ENCODE peak calls at places on chromosomes 6 and 20, in five cellular contexts. Z, P, K, C and B are unnamed samples.

GRCh38 chr6:46521464-46521971 is 30.3 kb upstream of the RCAN2 start:
- DNase-seq in K (no peak), Z (no peak), C (no peak), P (no peak), B (no peak)

GRCh38 chr6:6686748-6687601 is 98.5 kb downstream of the LY86 start:
- DNase-seq in K (peak), Z (peak), C (no peak), P (peak), B (peak)

GRCh38 chr6:134253681-134254080 is 64.2 kb downstream of the SGK1 start:
- DNase-seq in K (no peak), C (no peak), P (no peak), Z (peak), B (no peak)

GRCh38 chr6:156029296-156029985 is 573.8 kb upstream of the NOX3 start:
- DNase-seq in P (no peak), Z (no peak), K (no peak), C (no peak), B (no peak)

GRCh38 chr6:127484207-127484858 is 25.1 kb upstream of the KIAA0408 start:
- DNase-seq in K (no peak), Z (peak), C (peak), P (no peak), B (no peak)

GRCh38 chr6:80029442-80029841 is 25.0 kb downstream of the TTK start:
- DNase-seq in K (no peak), Z (no peak), C (peak), P (no peak), B (no peak)

GRCh38 chr20:18657575-18657974 is 69.7 kb downstream of the DTD1 start:
- DNase-seq in K (no peak), C (no peak), P (no peak), Z (no peak), B (no peak)

GRCh38 chr6:3085074-3085473 is 16.8 kb downstream of the RIPK1 start:
- DNase-seq in K (no peak), C (no peak), P (no peak), Z (no peak), B (no peak)

GRCh38 chr20:59583428-59584277 is 20.7 kb upstream of the PHACTR3 start:
- DNase-seq in Z (no peak), C (no peak), K (no peak), P (peak), B (no peak)

GRCh38 chr20:43543138-43543537 is 15.7 kb upstream of the SGK2 start:
- DNase-seq in K (no peak), C (no peak), Z (no peak), P (no peak), B (no peak)

GRCh38 chr6:169240591-169241390 is 12.9 kb downstream of the THBS2 start:
- DNase-seq in P (no peak), Z (no peak), C (no peak), K (no peak), B (no peak)

GRCh38 chr6:134999107-134999506 is 49.2 kb upstream of the ALDH8A1 start:
- DNase-seq in C (no peak), P (no peak), Z (no peak), K (no peak), B (no peak)

GRCh38 chr20:32670773-32671455 is 2.8 kb downstream of the C20orf203 start:
- DNase-seq in Z (no peak), C (peak), P (no peak), K (no peak), B (no peak)

GRCh38 chr6:54252916-54253315 is 55.3 kb upstream of the TINAG start:
- DNase-seq in K (no peak), Z (no peak), C (no peak), P (no peak), B (no peak)

GRCh38 chr20:45459606-45460005 is 9.9 kb upstream of the WFDC2 start:
- DNase-seq in P (no peak), K (no peak), Z (no peak), C (no peak), B (no peak)

GRCh38 chr20:62481441-62482135 is 5.8 kb upstream of the GATA5 start:
- DNase-seq in Z (no peak), C (no peak), K (no peak), P (no peak), B (no peak)

GRCh38 chr20:3407426-3408250 is at the start of gene DNAAF9:
- DNase-seq in C (no peak), Z (peak), P (peak), K (peak), B (peak)

GRCh38 chr20:25237610-25238318 is 10.1 kb upstream of the PYGB start:
- DNase-seq in C (no peak), Z (peak), K (no peak), P (no peak), B (peak)

GRCh38 chr6:40535105-40535783 is 51.9 kb downstream of the LRFN2 start:
- DNase-seq in Z (no peak), C (no peak), K (no peak), P (no peak), B (no peak)

DNA sequence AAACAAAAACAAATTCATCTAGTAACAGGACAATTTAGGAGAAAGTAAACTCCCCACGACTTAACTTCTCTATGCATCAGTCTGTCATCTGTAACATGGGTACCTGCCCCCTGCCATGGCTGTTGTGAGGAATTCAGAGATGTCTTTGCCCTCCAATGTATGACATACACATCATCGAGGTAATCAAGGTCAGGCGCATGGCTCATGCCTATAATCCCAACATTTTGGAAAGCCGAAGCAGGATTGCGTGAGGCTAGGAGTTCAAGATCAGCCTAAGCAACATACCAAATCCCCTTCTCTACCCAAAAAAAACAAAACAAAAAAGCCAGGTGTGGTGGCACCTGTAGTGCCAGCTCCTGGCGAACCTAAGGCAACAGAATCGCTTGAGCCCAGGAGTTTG is 9.0 kb downstream of the EEF1A1 start:
- DNase-seq in P (no peak), Z (no peak), C (no peak), K (no peak), B (no peak)
- TF ChIP-seq POLR2A in P (no peak), Z (no peak), C (no peak), K (no peak), B (no peak)

DNA sequence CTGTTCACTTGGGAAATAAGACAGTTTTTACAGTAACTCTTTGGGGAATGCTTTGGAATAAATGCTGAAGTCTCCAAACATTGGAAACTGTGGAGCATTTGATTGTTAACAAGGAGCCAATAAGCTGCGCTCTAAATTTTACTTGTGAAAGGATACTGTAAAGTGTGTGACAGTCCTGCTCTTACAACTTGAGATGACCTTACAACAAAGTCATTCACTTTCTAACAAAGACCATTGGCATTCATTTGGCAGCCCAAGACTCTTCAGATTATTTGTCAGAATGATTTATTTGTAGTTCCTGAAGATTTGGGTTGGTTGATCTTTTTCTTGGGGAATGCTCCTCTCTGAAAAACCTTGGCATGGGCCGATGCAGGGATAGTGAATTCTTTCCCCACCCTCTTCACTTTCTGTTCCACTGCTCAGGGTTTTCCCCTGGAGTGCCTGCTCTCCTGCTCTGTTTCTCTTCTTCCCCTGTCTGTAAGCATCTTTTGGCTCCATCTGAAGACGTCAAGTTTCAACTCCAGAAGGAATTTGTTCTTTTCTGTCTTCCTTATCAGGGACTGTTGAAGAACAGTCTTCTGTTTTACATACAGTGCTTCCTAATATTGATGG is 116.4 kb downstream of the AKAP7 start:
- DNase-seq in C (no peak), P (no peak), Z (no peak), K (no peak), B (no peak)
- H3K4me3 ChIP-seq in C (no peak), P (no peak), Z (no peak), K (no peak), B (no peak)

GRCh38 chr20:2387180-2387577 is 6.5 kb downstream of the TGM6 start:
- DNase-seq in K (no peak), P (no peak), Z (peak), C (peak), B (peak)
- TF ChIP-seq CTCF in K (no peak), P (no peak), Z (peak), C (peak), B (no peak)

DNA sequence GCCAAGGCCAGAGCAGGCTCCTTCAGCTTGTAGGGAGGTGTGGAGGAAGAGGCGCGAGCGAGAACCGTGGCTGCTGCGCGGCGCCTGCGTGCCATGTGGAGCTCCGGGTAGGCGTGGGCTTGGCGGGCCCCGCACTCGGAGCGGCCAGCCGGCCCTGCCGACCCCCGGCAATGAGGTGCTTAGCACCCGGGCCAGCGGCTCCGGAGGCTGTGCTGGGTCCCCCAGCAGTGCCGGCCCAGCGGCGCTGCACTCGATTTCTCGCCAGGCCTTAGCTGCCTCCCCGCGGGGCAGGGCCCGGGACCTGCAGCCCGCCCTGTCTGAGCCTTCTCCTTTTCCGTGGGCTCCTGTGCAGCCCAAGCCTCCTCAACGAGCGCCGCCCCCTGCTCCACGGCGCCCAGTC is 32.9 kb upstream of the SIRT5 start:
- DNase-seq in K (no peak), Z (no peak), C (no peak), P (no peak), B (no peak)
- TF ChIP-seq POLR2A in K (no peak), Z (no peak), C (no peak), P (no peak), B (no peak)

DNA sequence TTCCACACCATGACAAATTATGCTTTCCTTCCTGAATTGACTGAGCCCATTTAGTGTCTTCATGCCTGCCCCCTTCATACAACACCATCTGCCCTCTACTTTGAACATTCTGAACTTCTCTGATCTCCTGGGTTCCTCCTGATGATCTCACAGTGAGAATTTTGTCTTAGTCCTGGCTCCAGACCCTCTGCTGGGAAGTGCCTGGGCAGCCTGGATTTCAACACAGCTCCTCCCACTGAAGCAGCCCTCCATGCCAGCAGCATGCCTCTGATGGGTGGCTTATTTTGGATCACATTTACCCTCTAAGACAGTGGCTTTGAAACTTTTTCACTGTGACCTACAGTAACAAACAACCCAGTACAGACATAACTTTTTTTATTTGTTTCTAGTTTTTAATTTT is 41.5 kb downstream of the DSE start:
- DNase-seq in Z (no peak), P (no peak), K (no peak), C (no peak), B (no peak)
- H3K4me3 ChIP-seq in Z (no peak), P (no peak), K (no peak), C (no peak), B (no peak)

DNA sequence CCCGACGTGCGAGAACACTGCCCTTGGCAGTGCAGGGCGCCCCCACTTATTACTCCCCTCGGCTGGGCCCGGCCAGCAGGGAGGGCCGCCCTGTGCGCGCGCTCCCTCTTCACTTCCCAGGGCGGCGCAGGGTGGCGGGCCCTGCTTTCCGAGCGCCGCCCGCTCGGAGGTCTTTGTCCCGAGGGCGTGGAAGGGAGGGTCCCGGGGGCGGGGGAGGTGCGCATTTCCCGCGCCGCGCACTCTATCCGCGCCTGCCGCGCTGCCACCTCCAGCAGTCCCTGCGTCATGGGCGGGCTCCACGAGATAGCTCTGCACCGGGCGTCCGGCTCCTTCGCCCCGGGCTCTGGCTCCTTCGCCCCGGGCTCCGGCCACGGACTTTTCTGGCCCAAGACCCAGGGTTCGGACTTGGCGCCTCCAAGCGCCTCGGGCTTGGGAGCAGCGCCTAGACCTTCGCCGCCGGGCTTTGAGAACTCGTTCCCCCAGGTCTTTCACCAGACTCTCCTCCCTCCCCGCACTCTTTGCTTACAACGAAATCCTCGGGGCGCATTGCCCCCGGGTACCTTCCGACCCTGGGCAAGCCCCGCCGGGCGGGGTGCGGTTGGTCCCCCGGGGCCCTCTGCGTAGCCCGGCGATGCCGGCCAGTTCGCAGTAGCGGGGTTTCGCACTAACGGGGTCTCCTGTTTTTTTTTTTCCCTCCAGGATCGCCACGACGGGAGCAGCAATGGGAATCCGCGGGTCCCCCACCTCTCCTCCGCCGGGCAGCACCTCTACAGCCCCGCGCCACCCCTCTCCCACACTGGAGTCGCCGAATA is 1.6 kb downstream of the TFAP2C start:
- DNase-seq in C (no peak), Z (no peak), P (no peak), K (no peak), B (no peak)
- TF ChIP-seq CTCF in C (no peak), Z (no peak), P (no peak), K (no peak), B (no peak)

GRCh38 chr6:41545703-41546474 is at the start of gene FOXP4:
- DNase-seq in P (peak), Z (peak), C (peak), K (peak), B (peak)
- TF ChIP-seq POLR2A in P (no peak), Z (no peak), C (peak), K (no peak), B (no peak)